ENCODE peak calls at places on chromosomes 12 and 14, in five cellular contexts. Q, U, H, E and J are unnamed samples.

GRCh38 chr12:12890492-12890814 is 909 bp upstream of the GPRC5A start:
- DNase-seq in Q (no peak), U (no peak), H (no peak), E (no peak), J (no peak)

GRCh38 chr12:102478416-102479098 is 1.8 kb downstream of the IGF1 start:
- DNase-seq in H (peak), Q (no peak), U (no peak), E (peak), J (no peak)

GRCh38 chr12:95601626-95602025 is 50.4 kb upstream of the USP44 start:
- DNase-seq in H (no peak), U (no peak), Q (no peak), E (no peak), J (no peak)

GRCh38 chr12:57011438-57012424 is 4.6 kb downstream of the TAC3 start:
- DNase-seq in H (no peak), E (no peak), Q (no peak), U (no peak), J (no peak)

GRCh38 chr14:97697772-97698171 is 900.6 kb downstream of the VRK1 start:
- DNase-seq in Q (no peak), E (no peak), U (no peak), H (peak), J (no peak)

GRCh38 chr12:106954462-106955376 is 988 bp upstream of the TMEM263 start:
- DNase-seq in E (peak), Q (no peak), H (peak), U (peak), J (peak)

GRCh38 chr12:2264622-2265306 is 212.0 kb downstream of the CACNA1C start:
- DNase-seq in Q (no peak), E (no peak), H (no peak), U (no peak), J (no peak)

GRCh38 chr14:41419709-41420108 is 187.0 kb upstream of the LRFN5 start:
- DNase-seq in Q (no peak), H (no peak), U (no peak), E (no peak), J (no peak)

GRCh38 chr12:114902665-114903393 is 218.9 kb upstream of the TBX3 start:
- DNase-seq in U (no peak), H (no peak), Q (no peak), E (no peak), J (no peak)

GRCh38 chr12:32181498-32182175 is 75.0 kb downstream of the BICD1 start:
- DNase-seq in U (no peak), H (no peak), Q (no peak), E (no peak), J (no peak)

GRCh38 chr14:20642182-20642581 is 691 bp upstream of the OR6S1 start:
- DNase-seq in Q (no peak), U (no peak), H (no peak), E (no peak), J (no peak)

GRCh38 chr14:52918486-52918885 is 32.4 kb downstream of the FERMT2 start:
- DNase-seq in H (no peak), E (no peak), Q (peak), U (peak), J (no peak)

GRCh38 chr12:121441555-121441954 is 41.6 kb downstream of the RNF34 start:
- DNase-seq in H (no peak), E (peak), U (peak), Q (no peak), J (no peak)

GRCh38 chr12:27524839-27525238 is 833 bp downstream of the PPFIBP1 start:
- DNase-seq in H (no peak), Q (no peak), E (no peak), U (peak), J (no peak)

GRCh38 chr12:56333679-56334489 is at the start of gene PAN2:
- DNase-seq in Q (peak), E (peak), H (peak), U (peak), J (peak)

GRCh38 chr14:92728781-92729364 is 19.6 kb downstream of the LGMN start:
- DNase-seq in H (no peak), U (peak), E (no peak), Q (no peak), J (no peak)

GRCh38 chr14:76937181-76938091 is 91.1 kb downstream of the IRF2BPL start:
- DNase-seq in E (no peak), U (no peak), H (no peak), Q (no peak), J (peak)

GRCh38 chr12:52585951-52586350 is 12.3 kb upstream of the KRT74 start:
- DNase-seq in U (no peak), E (peak), Q (no peak), H (peak), J (no peak)

GRCh38 chr14:99389171-99389826 is 91.4 kb downstream of the SETD3 start:
- DNase-seq in Q (no peak), E (peak), H (no peak), U (peak), J (peak)

GRCh38 chr12:75953312-75953906 is 78.2 kb downstream of the PHLDA1 start:
- DNase-seq in E (no peak), H (no peak), U (no peak), Q (no peak), J (no peak)

GRCh38 chr12:62217466-62218194 is 42.6 kb upstream of the USP15 start:
- DNase-seq in E (no peak), H (no peak), U (no peak), Q (no peak), J (no peak)

GRCh38 chr12:49872781-49873181 is 29.9 kb upstream of the BCDIN3D start:
- DNase-seq in E (peak), Q (no peak), U (no peak), H (no peak), J (no peak)

GRCh38 chr12:58950739-58951100 is 30.4 kb upstream of the LRIG3 start:
- DNase-seq in Q (no peak), U (no peak), H (no peak), E (no peak), J (no peak)

GRCh38 chr12:77742631-77743030 is 88.1 kb upstream of the NAV3 start:
- DNase-seq in H (no peak), Q (no peak), U (no peak), E (no peak), J (no peak)

GRCh38 chr12:29889737-29890136 is 106.0 kb upstream of the TMTC1 start:
- DNase-seq in Q (peak), U (peak), E (peak), H (no peak), J (peak)

GRCh38 chr12:4855121-4855924 is 54.4 kb upstream of the KCNA1 start:
- DNase-seq in Q (peak), E (peak), H (no peak), U (peak), J (peak)

GRCh38 chr14:33307691-33308369 is 369.2 kb downstream of the NPAS3 start:
- DNase-seq in H (no peak), Q (no peak), E (no peak), U (no peak), J (no peak)

GRCh38 chr12:62899568-62900390 is 35.2 kb downstream of the PPM1H start:
- DNase-seq in H (no peak), E (no peak), U (no peak), Q (no peak), J (no peak)

GRCh38 chr12:54034784-54035310 is 2.0 kb downstream of the HOXC5 start:
- DNase-seq in U (no peak), Q (no peak), H (no peak), E (no peak), J (peak)

GRCh38 chr12:51910168-51910567 is 2.9 kb downstream of the ACVRL1 start:
- DNase-seq in Q (no peak), E (no peak), U (peak), H (no peak), J (no peak)

GRCh38 chr14:36227802-36228201 is 51.3 kb upstream of the PTCSC3 start:
- DNase-seq in E (no peak), U (no peak), Q (no peak), H (no peak), J (no peak)

GRCh38 chr12:15613981-15614380 is 175.2 kb downstream of the EPS8 start:
- DNase-seq in H (no peak), U (no peak), E (no peak), Q (no peak), J (no peak)

GRCh38 chr14:64974563-64974962 is 2.4 kb upstream of the RAB15 start:
- DNase-seq in H (no peak), U (no peak), Q (no peak), E (peak), J (no peak)

DNA sequence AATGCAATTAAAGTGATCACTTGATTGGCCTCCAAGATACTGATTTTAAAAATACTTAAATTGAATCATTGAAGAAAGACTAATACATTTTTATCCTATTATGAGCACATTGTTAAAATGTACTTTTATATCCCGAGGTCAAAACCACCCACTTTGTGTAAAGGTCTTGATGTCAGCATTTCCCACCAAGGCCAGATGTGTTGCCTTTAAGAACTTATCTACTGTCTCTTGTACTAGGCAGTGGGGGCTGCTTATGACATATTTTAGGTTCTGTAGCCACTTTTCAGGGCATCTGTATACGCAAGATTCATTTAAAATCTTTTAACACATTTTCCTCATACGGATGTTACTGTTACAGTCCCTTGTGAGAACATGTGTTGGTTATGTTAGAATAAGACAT is 456.3 kb downstream of the ADAMTS20 start:
- DNase-seq in U (no peak), E (no peak), Q (no peak), H (no peak), J (no peak)
- TF ChIP-seq CTCF in U (no peak), E (no peak), Q (no peak), H (no peak), J (no peak)

GRCh38 chr14:68715032-68715924 is 77.6 kb downstream of the ZFP36L1 start:
- DNase-seq in U (no peak), H (no peak), Q (no peak), E (no peak), J (no peak)

GRCh38 chr14:68716698-68717097 is 76.2 kb downstream of the ZFP36L1 start:
- DNase-seq in U (no peak), E (no peak), H (no peak), Q (no peak), J (no peak)

GRCh38 chr14:68719634-68720384 is 73.1 kb downstream of the ZFP36L1 start:
- DNase-seq in E (no peak), H (no peak), U (peak), Q (no peak), J (no peak)

GRCh38 chr14:68722186-68722585 is 70.7 kb downstream of the ZFP36L1 start:
- DNase-seq in H (no peak), Q (no peak), U (no peak), E (no peak), J (no peak)

DNA sequence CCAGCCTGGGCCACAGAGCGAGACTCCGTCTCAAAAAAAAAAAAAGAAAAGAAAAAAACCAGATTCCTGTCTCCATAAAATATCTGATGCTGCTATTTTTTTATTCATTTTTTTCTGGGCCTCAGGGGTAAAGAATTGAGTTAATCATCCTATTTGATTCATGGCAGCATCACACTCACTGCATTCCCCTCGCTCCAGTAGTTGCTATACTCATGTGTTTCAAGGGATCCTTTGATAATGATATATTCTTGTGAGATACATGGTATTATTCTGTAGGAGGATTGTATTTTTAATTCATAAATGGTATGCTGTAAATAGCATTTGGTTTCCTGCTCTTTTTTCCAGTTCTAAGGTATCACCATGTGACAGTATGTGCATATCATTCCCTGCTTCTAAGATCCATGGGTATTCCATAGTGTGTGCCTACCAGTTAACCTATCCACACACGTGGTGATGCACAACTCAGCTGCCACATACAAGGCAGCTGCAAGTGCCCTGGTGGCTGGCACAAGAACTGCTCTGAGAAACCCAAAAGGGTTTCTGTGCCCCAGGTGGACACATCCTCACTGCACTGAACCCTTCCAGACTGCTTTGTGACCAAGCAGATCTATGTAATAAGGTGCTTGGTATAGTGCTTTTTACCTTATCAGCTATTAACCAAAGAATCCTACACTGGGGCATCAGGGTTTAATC is 74.7 kb downstream of the ZFP36L1 start:
- DNase-seq in H (no peak), E (no peak), U (no peak), Q (no peak), J (no peak)
- TF ChIP-seq CTCF in H (peak), E (peak), U (no peak), Q (no peak), J (no peak)

DNA sequence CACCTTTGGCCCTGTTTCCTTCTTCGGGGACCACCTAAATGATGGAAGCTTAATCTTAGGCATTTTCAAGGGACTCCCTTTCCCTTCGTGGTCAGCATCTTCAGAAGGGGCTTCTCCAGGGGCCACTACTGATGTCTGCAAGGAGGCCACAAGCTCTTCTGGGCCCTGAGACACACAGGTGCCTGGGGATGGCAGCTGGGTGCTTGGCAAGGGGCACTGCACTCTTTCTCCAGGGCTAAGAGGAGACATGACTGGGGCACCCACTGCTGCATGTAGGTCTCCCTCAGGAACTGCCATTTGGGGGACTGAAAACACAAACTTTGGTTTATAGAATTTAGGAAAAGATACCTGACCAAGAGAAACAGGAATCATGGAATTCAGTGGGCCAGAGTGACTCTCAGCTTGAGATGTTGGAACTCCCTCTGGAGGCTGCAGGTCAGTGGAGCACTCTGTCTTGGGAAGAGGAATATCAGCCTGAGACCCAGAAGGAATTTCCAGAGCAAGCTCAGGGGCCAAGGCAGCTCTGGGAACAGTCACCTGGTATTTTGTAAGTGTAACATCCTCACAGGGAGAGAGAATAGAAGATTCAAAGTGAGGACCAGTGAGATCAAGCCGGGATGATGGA is 16.0 kb downstream of the PLD4 start:
- DNase-seq in E (no peak), Q (no peak), U (no peak), H (no peak), J (no peak)
- TF ChIP-seq CTCF in E (peak), Q (no peak), U (no peak), H (no peak), J (no peak)

GRCh38 chr12:132422057-132423043 is 67.6 kb upstream of the FBRSL1 start:
- DNase-seq in Q (no peak), H (no peak), E (peak), U (no peak), J (peak)
- TF ChIP-seq CTCF in Q (no peak), H (no peak), E (peak), U (no peak), J (peak)

GRCh38 chr12:109808876-109809646 is 24.1 kb downstream of the TRPV4 start:
- DNase-seq in U (no peak), E (no peak), H (no peak), Q (no peak), J (no peak)

GRCh38 chr12:109810954-109811623 is 22.1 kb downstream of the TRPV4 start:
- DNase-seq in U (no peak), H (no peak), E (no peak), Q (no peak), J (no peak)

GRCh38 chr12:109814600-109814999 is 18.6 kb downstream of the TRPV4 start:
- DNase-seq in U (no peak), H (no peak), Q (no peak), E (no peak), J (no peak)

GRCh38 chr12:109813810-109814416 is 19.3 kb downstream of the TRPV4 start:
- DNase-seq in H (no peak), Q (no peak), E (no peak), U (no peak), J (no peak)

DNA sequence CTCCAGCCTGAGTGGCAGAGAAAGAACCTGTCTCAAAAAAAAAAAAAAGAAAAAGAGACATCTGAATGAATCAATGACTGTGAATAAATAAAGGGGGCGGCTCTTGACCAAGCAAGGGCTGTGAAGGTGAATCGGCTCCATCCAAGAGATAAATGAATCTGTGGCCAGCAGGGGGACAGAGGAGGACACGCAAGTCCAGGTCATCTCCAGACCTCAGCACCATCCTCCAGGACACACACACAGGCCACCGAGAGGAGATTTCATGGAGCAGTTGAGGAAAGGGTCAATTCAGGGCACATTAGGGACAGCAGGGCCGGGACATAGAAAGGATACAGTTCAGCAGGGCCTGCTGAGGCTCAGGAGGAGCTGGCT is 21.6 kb downstream of the TRPV4 start:
- DNase-seq in H (no peak), E (no peak), Q (no peak), U (no peak), J (no peak)
- TF ChIP-seq CTCF in H (no peak), E (peak), Q (no peak), U (no peak), J (no peak)

GRCh38 chr12:25121110-25121509 is 73.8 kb downstream of the DNAI7 start:
- DNase-seq in Q (no peak), E (no peak), U (no peak), H (no peak), J (no peak)

GRCh38 chr12:25115677-25116076 is 79.3 kb downstream of the DNAI7 start:
- DNase-seq in U (no peak), H (no peak), Q (no peak), E (no peak), J (no peak)

GRCh38 chr12:25123126-25123525 is 71.8 kb downstream of the DNAI7 start:
- DNase-seq in H (no peak), Q (no peak), U (no peak), E (no peak), J (no peak)

GRCh38 chr12:25121916-25122315 is 73.0 kb downstream of the DNAI7 start:
- DNase-seq in E (no peak), Q (no peak), H (no peak), U (no peak), J (no peak)

DNA sequence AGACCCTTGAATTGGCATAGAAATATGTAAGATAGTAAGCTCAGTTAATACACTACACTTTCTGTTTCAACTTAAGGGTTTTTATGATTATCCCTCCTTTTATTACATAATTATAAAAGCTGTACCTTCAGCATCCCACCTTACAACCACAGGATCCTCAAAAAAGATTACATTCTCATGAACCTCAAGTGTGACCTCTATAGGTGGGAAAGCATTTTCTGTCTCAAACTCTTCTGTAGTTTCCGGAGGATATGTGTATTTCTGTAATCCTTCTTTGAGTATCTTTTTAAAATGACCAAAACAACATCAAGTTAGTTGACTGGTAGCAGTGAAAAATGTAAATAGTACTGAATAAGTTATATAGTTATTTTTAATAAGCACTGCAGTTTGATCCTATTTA is 75.9 kb downstream of the DNAI7 start:
- DNase-seq in E (no peak), H (no peak), Q (no peak), U (no peak), J (no peak)
- TF ChIP-seq CTCF in E (peak), H (no peak), Q (no peak), U (no peak), J (peak)

DNA sequence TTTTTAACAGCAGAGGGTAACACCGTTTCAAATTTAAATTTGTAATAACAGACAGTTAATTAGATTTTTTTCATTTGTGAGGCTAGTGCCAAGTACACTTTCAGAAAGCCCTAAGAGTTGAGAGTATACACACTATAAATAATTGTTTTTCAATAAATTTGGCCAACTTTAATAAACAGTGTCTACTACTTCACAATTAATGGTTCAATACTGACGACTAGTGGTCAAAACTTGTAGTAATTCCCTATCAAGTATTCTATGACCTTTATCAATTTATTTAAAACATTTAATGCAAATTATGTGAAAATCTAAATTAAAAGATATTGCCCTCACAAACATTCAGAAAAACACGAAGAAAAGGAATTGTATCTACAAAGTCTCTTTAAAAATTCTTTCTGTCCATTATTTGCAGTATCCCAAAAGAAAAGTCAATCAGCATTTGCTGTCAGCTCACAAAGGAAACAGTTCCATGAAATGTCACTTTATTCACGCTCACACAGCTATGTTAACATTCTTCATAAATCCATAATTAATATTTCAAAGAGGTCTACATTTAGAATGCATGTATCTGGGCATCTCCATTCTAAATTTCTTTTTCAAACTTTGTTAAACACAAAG is 91.2 kb downstream of the CEP128 start:
- DNase-seq in H (no peak), Q (no peak), E (no peak), U (peak), J (no peak)
- TF ChIP-seq CTCF in H (peak), Q (no peak), E (peak), U (no peak), J (peak)

GRCh38 chr14:95770777-95771176 is 56.9 kb upstream of the TCL1A start:
- DNase-seq in U (peak), Q (no peak), E (no peak), H (no peak), J (no peak)
- TF ChIP-seq CTCF in U (no peak), Q (no peak), E (no peak), H (no peak), J (no peak)

GRCh38 chr14:58884442-58884841 is 246.7 kb downstream of the DACT1 start:
- DNase-seq in H (no peak), U (peak), E (no peak), Q (no peak), J (no peak)
- TF ChIP-seq CTCF in H (no peak), U (peak), E (peak), Q (peak), J (no peak)